ENCODE peak calls at places on chromosomes 13 and 19, in four cellular contexts. One of them, this sample, is unnamed.
A peak's percentile ranks its signal among the peaks of the same experiment; 100 is the strongest.

GRCh38 chr13:59950201-59950730 is 213.5 kb downstream of the DIAPH3 start:
- DNase-seq in WTC11: no peak
- DNase-seq in K562: no peak
- DNase-seq in HepG2: no peak
- DNase-seq in this sample: no peak

GRCh38 chr19:5103061-5103701 is 134.3 kb downstream of the KDM4B start:
- DNase-seq in WTC11: no peak
- DNase-seq in HepG2: no peak
- DNase-seq in K562: no peak
- DNase-seq in this sample: no peak

GRCh38 chr13:49791214-49791752 is 1.2 kb downstream of the KPNA3 start:
- DNase-seq in WTC11: no peak
- DNase-seq in K562: no peak
- DNase-seq in HepG2: peak; percentile 84
- DNase-seq in this sample: peak; percentile 40

GRCh38 chr19:1848399-1849131 is at the start of gene REXO1:
- DNase-seq in WTC11: peak; percentile 99
- DNase-seq in HepG2: peak; percentile 89
- DNase-seq in K562: peak; percentile 90
- DNase-seq in this sample: peak; percentile 72

GRCh38 chr13:40220299-40220935 is 446.0 kb downstream of the FOXO1 start:
- DNase-seq in WTC11: no peak
- DNase-seq in HepG2: no peak
- DNase-seq in K562: no peak
- DNase-seq in this sample: no peak

GRCh38 chr13:109784590-109785140 is 1.7 kb downstream of the IRS2 start:
- DNase-seq in WTC11: peak; percentile 83
- DNase-seq in HepG2: no peak
- DNase-seq in K562: no peak
- DNase-seq in this sample: no peak

GRCh38 chr19:40567040-40567749 is 9.5 kb upstream of the SHKBP1 start:
- DNase-seq in WTC11: no peak
- DNase-seq in HepG2: no peak
- DNase-seq in K562: peak; percentile 42
- DNase-seq in this sample: no peak

GRCh38 chr13:29958476-29958875 is 108.1 kb upstream of the UBL3 start:
- DNase-seq in K562: no peak
- DNase-seq in HepG2: no peak
- DNase-seq in WTC11: no peak
- DNase-seq in this sample: no peak

GRCh38 chr19:50552540-50552939 is 15.7 kb downstream of the LRRC4B start:
- DNase-seq in HepG2: no peak
- DNase-seq in K562: no peak
- DNase-seq in WTC11: no peak
- DNase-seq in this sample: no peak

GRCh38 chr19:2049741-2050348 is 1.2 kb downstream of the MKNK2 start:
- DNase-seq in HepG2: peak; percentile 75
- DNase-seq in K562: peak; percentile 42
- DNase-seq in WTC11: no peak
- DNase-seq in this sample: no peak

GRCh38 chr13:63198076-63198475 is 1782.4 kb upstream of the PCDH20 start:
- DNase-seq in HepG2: no peak
- DNase-seq in K562: no peak
- DNase-seq in WTC11: no peak
- DNase-seq in this sample: no peak

GRCh38 chr19:58572026-58572817 is 913 bp downstream of the MZF1 start:
- DNase-seq in HepG2: no peak
- DNase-seq in WTC11: no peak
- DNase-seq in K562: no peak
- DNase-seq in this sample: no peak

GRCh38 chr19:42323852-42324654 is 1.4 kb upstream of the MEGF8 start:
- DNase-seq in WTC11: peak; percentile 55
- DNase-seq in K562: no peak
- DNase-seq in HepG2: no peak
- DNase-seq in this sample: no peak

GRCh38 chr13:79237981-79238380 is 168.1 kb downstream of the RBM26 start:
- DNase-seq in HepG2: no peak
- DNase-seq in WTC11: no peak
- DNase-seq in K562: no peak
- DNase-seq in this sample: no peak

GRCh38 chr13:46492946-46493345 is 60.0 kb upstream of the LRCH1 start:
- DNase-seq in WTC11: no peak
- DNase-seq in HepG2: peak; percentile 22
- DNase-seq in K562: peak; percentile 13
- DNase-seq in this sample: no peak

GRCh38 chr19:39839678-39840327 is 5.8 kb upstream of the DYRK1B start:
- DNase-seq in HepG2: no peak
- DNase-seq in WTC11: no peak
- DNase-seq in K562: peak; percentile 77
- DNase-seq in this sample: no peak

GRCh38 chr13:111575719-111576118 is 255.3 kb downstream of the TEX29 start:
- DNase-seq in K562: no peak
- DNase-seq in WTC11: no peak
- DNase-seq in HepG2: no peak
- DNase-seq in this sample: no peak

GRCh38 chr19:42294471-42295137 is 7.3 kb upstream of the PRR19 start:
- DNase-seq in WTC11: no peak
- DNase-seq in HepG2: no peak
- DNase-seq in K562: no peak
- DNase-seq in this sample: no peak

GRCh38 chr19:44764975-44765948 is 12.4 kb upstream of the CBLC start:
- DNase-seq in K562: no peak
- DNase-seq in WTC11: no peak
- DNase-seq in HepG2: peak; percentile 91
- DNase-seq in this sample: no peak

GRCh38 chr19:4425531-4425930 is 23.1 kb downstream of the CHAF1A start:
- DNase-seq in HepG2: no peak
- DNase-seq in K562: no peak
- DNase-seq in WTC11: no peak
- DNase-seq in this sample: no peak

GRCh38 chr19:18417250-18418033 is 1.8 kb upstream of the SSBP4 start:
- DNase-seq in K562: peak; percentile 90
- DNase-seq in WTC11: peak; percentile 85
- DNase-seq in HepG2: peak; percentile 63
- DNase-seq in this sample: no peak

GRCh38 chr19:6241680-6242079 is 38.1 kb downstream of the MLLT1 start:
- DNase-seq in K562: no peak
- DNase-seq in WTC11: no peak
- DNase-seq in HepG2: peak; percentile 88
- DNase-seq in this sample: no peak

GRCh38 chr13:75345191-75345590 is 136.8 kb downstream of the TBC1D4 start:
- DNase-seq in K562: no peak
- DNase-seq in WTC11: no peak
- DNase-seq in HepG2: no peak
- DNase-seq in this sample: no peak

GRCh38 chr13:94300401-94300800 is 179.1 kb downstream of the DCT start:
- DNase-seq in HepG2: no peak
- DNase-seq in K562: no peak
- DNase-seq in WTC11: no peak
- DNase-seq in this sample: no peak

GRCh38 chr13:110680852-110681251 is 25.1 kb downstream of the CARS2 start:
- DNase-seq in K562: peak; percentile 31
- DNase-seq in WTC11: peak; percentile 57
- DNase-seq in HepG2: peak; percentile 41
- DNase-seq in this sample: no peak

GRCh38 chr13:33611016-33611805 is 206.7 kb upstream of the RFC3 start:
- DNase-seq in HepG2: peak; percentile 83
- DNase-seq in K562: no peak
- DNase-seq in WTC11: no peak
- DNase-seq in this sample: no peak

GRCh38 chr19:30999726-31000125 is 349.5 kb downstream of the TSHZ3 start:
- DNase-seq in WTC11: no peak
- DNase-seq in HepG2: no peak
- DNase-seq in K562: no peak
- DNase-seq in this sample: no peak

GRCh38 chr13:20370815-20371421 is 138.8 kb upstream of the GJB6 start:
- DNase-seq in HepG2: no peak
- DNase-seq in WTC11: no peak
- DNase-seq in K562: no peak
- DNase-seq in this sample: no peak

GRCh38 chr19:33676999-33677665 is 55.4 kb downstream of the CHST8 start:
- DNase-seq in HepG2: no peak
- DNase-seq in K562: no peak
- DNase-seq in WTC11: no peak
- DNase-seq in this sample: no peak

GRCh38 chr13:73993661-73994060 is 140.5 kb downstream of the KLF12 start:
- DNase-seq in HepG2: no peak
- DNase-seq in WTC11: no peak
- DNase-seq in K562: no peak
- DNase-seq in this sample: no peak

GRCh38 chr19:56476671-56477428 is at the start of gene ZNF667:
- DNase-seq in K562: no peak
- DNase-seq in HepG2: no peak
- DNase-seq in WTC11: no peak
- DNase-seq in this sample: no peak

DNA sequence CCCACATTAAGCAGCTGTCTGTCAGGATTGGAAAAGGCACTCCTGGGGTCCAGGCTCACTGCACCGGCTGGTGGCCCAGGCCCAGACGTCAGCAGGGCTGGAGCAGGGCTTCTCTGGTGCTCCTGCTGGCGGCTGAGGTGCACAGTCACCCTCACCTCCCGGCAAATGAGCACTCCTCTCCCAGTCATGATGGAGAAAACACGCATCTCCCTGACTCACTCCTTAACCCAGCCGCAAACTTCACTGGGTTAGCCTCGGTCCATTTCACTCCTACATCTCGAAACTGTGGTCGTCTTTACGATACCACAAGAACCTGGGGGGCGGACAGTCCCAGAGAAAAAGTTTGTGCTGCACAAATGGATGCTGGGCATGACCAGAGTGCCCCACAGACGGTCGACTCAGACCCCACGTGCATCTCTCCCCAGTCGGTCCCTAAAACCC is 3.3 kb upstream of the RASA3 start:
- DNase-seq in WTC11: peak; percentile 20
- DNase-seq in K562: no peak
- DNase-seq in HepG2: no peak
- DNase-seq in this sample: no peak
- TF ChIP-seq CBFB in WTC11: no peak
- TF ChIP-seq CBFB in K562: no peak
- TF ChIP-seq CBFB in HepG2: no peak
- TF ChIP-seq CBFB in this sample: no peak

GRCh38 chr19:12772323-12772722 is 3.0 kb downstream of the HOOK2 start:
- DNase-seq in WTC11: no peak
- DNase-seq in K562: no peak
- DNase-seq in HepG2: no peak
- DNase-seq in this sample: no peak

GRCh38 chr19:12774588-12775555 is at the start of gene HOOK2:
- DNase-seq in K562: no peak
- DNase-seq in HepG2: no peak
- DNase-seq in WTC11: peak; percentile 94
- DNase-seq in this sample: no peak

GRCh38 chr19:12777217-12778019 is 2.1 kb upstream of the HOOK2 start:
- DNase-seq in WTC11: peak; percentile 91
- DNase-seq in HepG2: peak; percentile 50
- DNase-seq in K562: peak; percentile 82
- DNase-seq in this sample: no peak

GRCh38 chr19:12770922-12771321 is 4.4 kb downstream of the HOOK2 start:
- DNase-seq in HepG2: no peak
- DNase-seq in K562: no peak
- DNase-seq in WTC11: no peak
- DNase-seq in this sample: no peak

DNA sequence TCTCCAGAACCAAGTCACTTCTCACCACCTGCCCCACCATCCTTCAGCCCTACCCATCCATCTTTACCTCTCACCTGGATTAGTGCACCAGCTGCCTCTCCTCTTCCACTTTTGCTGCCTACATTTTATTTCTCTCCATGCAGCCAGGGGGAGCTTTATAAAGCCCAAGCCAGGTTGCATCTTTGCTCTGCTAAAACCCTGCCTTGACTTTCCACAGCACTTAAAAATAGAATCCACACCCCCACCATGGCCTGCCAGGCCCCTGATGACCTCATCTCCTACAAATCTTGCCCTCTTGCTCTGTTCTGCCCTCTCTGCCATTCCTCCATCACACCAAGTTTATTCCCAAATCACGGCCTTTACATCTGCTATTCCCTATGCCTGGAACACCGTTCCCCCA is 1.8 kb downstream of the HOOK2 start:
- DNase-seq in WTC11: no peak
- DNase-seq in HepG2: no peak
- DNase-seq in K562: no peak
- DNase-seq in this sample: no peak
- TF ChIP-seq ETV6 in WTC11: no peak
- TF ChIP-seq ETV6 in HepG2: no peak
- TF ChIP-seq ETV6 in K562: no peak
- TF ChIP-seq ETV6 in this sample: no peak

DNA sequence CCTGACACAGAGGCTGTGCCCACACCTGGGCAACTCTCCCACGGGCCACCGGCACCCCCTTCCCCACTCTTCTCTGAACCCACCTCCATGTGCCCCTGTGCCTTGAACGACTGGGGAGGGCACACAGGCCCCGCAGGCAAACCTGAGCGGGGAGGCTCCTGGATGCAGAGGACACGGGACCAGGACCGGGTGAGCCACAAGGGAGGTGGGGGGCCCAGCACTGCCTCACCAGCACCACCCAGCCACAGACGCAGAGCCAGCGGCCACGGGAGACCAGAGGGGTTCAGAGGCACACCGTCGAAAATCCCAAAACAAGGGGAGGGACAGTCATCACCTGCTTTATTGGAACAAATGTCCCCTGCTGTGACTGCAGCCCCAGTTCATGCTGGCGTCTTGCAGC is 49.4 kb downstream of the STK24 start:
- DNase-seq in HepG2: no peak
- DNase-seq in WTC11: no peak
- DNase-seq in K562: no peak
- DNase-seq in this sample: no peak
- TF ChIP-seq CBFB in HepG2: no peak
- TF ChIP-seq CBFB in WTC11: no peak
- TF ChIP-seq CBFB in K562: no peak
- TF ChIP-seq CBFB in this sample: no peak

GRCh38 chr13:35392768-35393167 is 83.7 kb downstream of the MAB21L1 start:
- DNase-seq in K562: no peak
- DNase-seq in HepG2: no peak
- DNase-seq in WTC11: no peak
- DNase-seq in this sample: no peak
- TF ChIP-seq ETV6 in K562: no peak
- TF ChIP-seq ETV6 in HepG2: no peak
- TF ChIP-seq ETV6 in WTC11: no peak
- TF ChIP-seq ETV6 in this sample: no peak

DNA sequence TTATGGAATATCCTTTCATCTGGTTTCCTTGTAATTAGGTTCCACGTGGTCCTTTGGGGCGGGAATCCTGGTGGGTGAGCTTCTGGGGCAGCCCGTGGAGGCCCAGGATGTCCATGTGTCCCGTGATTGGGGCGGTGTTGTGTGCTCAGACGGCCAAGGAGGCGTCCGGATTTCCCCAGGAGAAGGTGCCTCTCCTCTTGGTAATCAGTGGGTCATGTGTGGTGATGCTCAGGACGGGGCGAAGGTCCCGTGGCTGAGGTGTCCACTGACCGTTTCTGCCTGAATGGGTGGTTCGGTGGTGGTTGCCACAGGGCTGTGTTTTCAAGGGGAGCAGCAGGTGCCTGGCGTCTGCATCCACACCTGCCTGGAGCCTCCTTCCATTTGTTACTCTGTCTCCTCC is 52.2 kb upstream of the F7 start:
- DNase-seq in HepG2: no peak
- DNase-seq in WTC11: no peak
- DNase-seq in K562: no peak
- DNase-seq in this sample: no peak
- TF ChIP-seq CBFB in HepG2: no peak
- TF ChIP-seq CBFB in WTC11: no peak
- TF ChIP-seq CBFB in K562: no peak
- TF ChIP-seq CBFB in this sample: no peak